ENCODE peak calls at places on chromosomes 16 and 17, in eight cellular contexts. J is K562, B is choroid plexus epithelial cell, F is cardiac fibroblast, K is left ventricle myocardium inferior, G is BE2C, V is fibroblast of the aortic adventitia, Y is suprapubic skin. Q is an unnamed sample.

GRCh38 chr16:87324411-87325275 is 7.5 kb upstream of the C16orf95 start:
- DNase-seq in J (peak; percentile 76), B (peak; percentile 23), F (peak; percentile 37), K (no peak), G (peak; percentile 68), V (peak; percentile 34), Y (no peak), Q (peak; percentile 10)

GRCh38 chr16:17556276-17557052 is 85.7 kb upstream of the XYLT1 start:
- DNase-seq in J (peak; percentile 40), B (peak; percentile 26), F (peak; percentile 7), K (no peak), G (no peak), V (peak; percentile 36), Y (peak; percentile 12), Q (peak; percentile 25)

GRCh38 chr16:85422374-85423185 is 190.5 kb upstream of the GSE1 start:
- DNase-seq in J (no peak), B (peak; percentile 36), F (peak; percentile 11), K (peak; percentile 5), G (peak; percentile 25), V (no peak), Y (no peak), Q (no peak)

GRCh38 chr17:61251939-61252865 is 147.4 kb upstream of the TBX2 start:
- DNase-seq in J (no peak), B (peak; percentile 100), F (peak; percentile 100), K (peak; percentile 91), G (no peak), V (peak; percentile 99), Y (peak; percentile 94), Q (peak; percentile 97)

GRCh38 chr17:79082311-79083190 is 7.9 kb downstream of the ENGASE start:
- DNase-seq in J (peak; percentile 84), B (peak; percentile 45), F (peak; percentile 53), K (peak; percentile 43), G (peak; percentile 82), V (peak; percentile 12), Y (no peak), Q (peak; percentile 20)

GRCh38 chr17:40209404-40210093 is 9.6 kb upstream of the WIPF2 start:
- DNase-seq in J (no peak), B (peak; percentile 23), F (peak; percentile 17), K (no peak), G (no peak), V (peak; percentile 31), Y (no peak), Q (peak; percentile 92)

GRCh38 chr17:1203111-1203966 is 23.6 kb upstream of the ABR start:
- DNase-seq in J (peak; percentile 93), B (peak; percentile 63), F (peak; percentile 67), K (peak; percentile 63), G (peak; percentile 69), V (peak; percentile 53), Y (peak; percentile 86), Q (peak; percentile 50)

GRCh38 chr17:68246271-68247028 is 1.4 kb upstream of the AMZ2 start:
- DNase-seq in J (no peak), B (no peak), F (no peak), K (no peak), G (no peak), V (no peak), Y (no peak), Q (no peak)

GRCh38 chr17:14373587-14374259 is 72.8 kb downstream of the HS3ST3B1 start:
- DNase-seq in J (no peak), B (peak; percentile 64), F (peak; percentile 23), K (no peak), G (no peak), V (peak; percentile 16), Y (no peak), Q (peak; percentile 37)

GRCh38 chr16:13557476-13557875 is 362.5 kb upstream of the ERCC4 start:
- DNase-seq in J (no peak), B (no peak), F (no peak), K (no peak), G (no peak), V (no peak), Y (no peak), Q (no peak)

GRCh38 chr16:78307824-78308528 is 208.5 kb downstream of the WWOX start:
- DNase-seq in J (no peak), B (no peak), F (no peak), K (no peak), G (no peak), V (no peak), Y (no peak), Q (no peak)
- TF ChIP-seq CTCF in J (no peak), B (no peak), F (no peak), K (no peak), G (no peak), V (no peak), Y (no peak), Q (no peak)

DNA sequence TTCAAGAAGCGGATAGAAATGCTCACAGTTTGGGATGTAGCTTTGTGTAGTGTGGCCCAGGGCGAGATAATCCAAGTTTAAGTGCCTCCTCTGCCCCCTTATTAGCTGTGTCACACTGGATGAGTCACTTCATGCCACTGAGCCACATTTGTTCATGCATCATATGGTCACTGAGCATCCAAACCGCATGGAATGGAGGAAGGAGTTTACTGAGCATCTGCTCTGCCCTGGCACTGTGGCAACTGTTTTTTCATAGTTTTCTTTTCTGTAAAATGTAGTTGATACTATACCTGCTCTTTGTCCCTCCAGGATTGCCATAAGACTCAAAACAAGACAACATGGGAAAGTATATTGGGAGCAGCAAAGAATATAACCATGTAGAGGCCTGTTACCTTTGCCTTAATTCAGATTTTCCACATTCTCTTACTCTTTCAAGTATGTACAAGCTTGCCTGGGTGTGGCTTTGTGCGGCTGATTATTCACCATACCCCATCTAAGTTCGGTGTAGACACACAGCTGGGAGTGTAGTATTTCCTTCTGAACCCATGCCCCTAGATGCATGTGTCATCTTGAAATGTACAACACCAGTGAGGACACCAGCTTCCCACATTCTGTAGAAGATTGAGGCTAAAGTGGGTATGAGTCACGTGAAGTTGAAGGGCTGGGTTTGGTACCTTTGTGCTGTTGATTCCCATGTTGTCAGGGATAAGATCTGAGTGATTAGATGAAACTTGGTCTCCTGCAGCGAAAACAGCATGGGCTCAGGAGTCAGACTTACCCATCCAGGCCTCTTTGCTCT is 14.8 kb upstream of the DHX8 start:
- DNase-seq in J (no peak), B (peak; percentile 90), F (peak; percentile 51), K (no peak), G (no peak), V (peak; percentile 67), Y (no peak), Q (peak; percentile 96)
- H3K4me3 ChIP-seq in J (no peak overlapping the region), B (no peak overlapping the region), F (no peak overlapping the region), K (no peak overlapping the region), G (no peak overlapping the region), V (no peak overlapping the region), Y (no peak overlapping the region), Q (no peak overlapping the region)

GRCh38 chr16:30122621-30123160 is 329 bp downstream of the MAPK3 start:
- DNase-seq in J (no peak), B (peak; percentile 15), F (peak; percentile 36), K (no peak), G (no peak), V (no peak), Y (no peak), Q (no peak)
- TF ChIP-seq CTCF in J (no peak), B (no peak), F (no peak), K (no peak), G (no peak), V (no peak), Y (no peak), Q (no peak)

GRCh38 chr17:65562206-65562531 is 721 bp upstream of the AXIN2 start:
- DNase-seq in J (no peak), B (no peak), F (no peak), K (no peak), G (no peak), V (no peak), Y (no peak), Q (no peak)
- H3K4me3 ChIP-seq in J (no peak overlapping the region), B (peak overlapping the region; percentile 68), F (peak overlapping the region; percentile 69), K (no peak overlapping the region), G (peak overlapping the region; percentile 57), V (peak overlapping the region; percentile 63), Y (no peak overlapping the region), Q (peak overlapping the region; percentile 71)

GRCh38 chr17:76130473-76130872 is 10.6 kb downstream of the FOXJ1 start:
- DNase-seq in J (no peak), B (no peak), F (no peak), K (no peak), G (no peak), V (no peak), Y (no peak), Q (no peak)

GRCh38 chr17:76131692-76132573 is 9.1 kb downstream of the FOXJ1 start:
- DNase-seq in J (no peak), B (no peak), F (no peak), K (no peak), G (no peak), V (no peak), Y (no peak), Q (no peak)

GRCh38 chr17:76131061-76131691 is 9.9 kb downstream of the FOXJ1 start:
- DNase-seq in J (no peak), B (no peak), F (no peak), K (no peak), G (no peak), V (no peak), Y (no peak), Q (no peak)

GRCh38 chr17:76134911-76135809 is 5.9 kb downstream of the FOXJ1 start:
- DNase-seq in J (no peak), B (no peak), F (no peak), K (no peak), G (no peak), V (no peak), Y (no peak), Q (no peak)

GRCh38 chr17:76132574-76133338 is 8.3 kb downstream of the FOXJ1 start:
- DNase-seq in J (no peak), B (no peak), F (no peak), K (no peak), G (no peak), V (no peak), Y (no peak), Q (no peak)
- TF ChIP-seq CTCF in J (no peak), B (no peak), F (no peak), K (no peak), G (no peak), V (no peak), Y (no peak), Q (no peak)

Q was measured in AG10803.